ENCODE peak calls at places on chromosomes 2 and 18, in seven cellular contexts. V is cardiac fibroblast, B is chondrocyte, T is AG09309, G is body of pancreas, E is choroid plexus epithelial cell, Y is tibial artery. U is an unnamed sample.

GRCh38 chr2:197514754-197515153 is 1.1 kb upstream of the MOB4 start:
- DNase-seq in V (peak), B (no peak), T (no peak), G (no peak), E (no peak), Y (no peak), U (no peak)

GRCh38 chr18:7317804-7318231 is 86.9 kb downstream of the LRRC30 start:
- DNase-seq in V (no peak), B (no peak), T (no peak), G (no peak), E (no peak), Y (no peak), U (no peak)

GRCh38 chr2:68031546-68032160 is 31.2 kb downstream of the C1D start:
- DNase-seq in V (peak), B (no peak), T (peak), G (no peak), E (peak), Y (no peak), U (no peak)

GRCh38 chr2:157627594-157628281 is 926 bp downstream of the ACVR1C start:
- DNase-seq in V (peak), B (no peak), T (no peak), G (peak), E (peak), Y (no peak), U (no peak)

GRCh38 chr18:48842259-48843061 is 108.3 kb downstream of the SMAD7 start:
- DNase-seq in V (peak), B (peak), T (no peak), G (peak), E (peak), Y (no peak), U (no peak)

GRCh38 chr18:79578396-79579260 is 101.0 kb upstream of the CTDP1 start:
- DNase-seq in V (no peak), B (peak), T (no peak), G (peak), E (no peak), Y (no peak), U (peak)

GRCh38 chr2:217790681-217791392 is 212.0 kb downstream of the TNS1 start:
- DNase-seq in V (peak), B (no peak), T (no peak), G (no peak), E (peak), Y (no peak), U (no peak)

GRCh38 chr2:102155703-102156515 is 13.4 kb downstream of the IL1R1 start:
- DNase-seq in V (peak), B (no peak), T (no peak), G (peak), E (peak), Y (peak), U (no peak)

GRCh38 chr18:58895385-58895784 is 30.7 kb downstream of the ZNF532 start:
- DNase-seq in V (no peak), B (no peak), T (no peak), G (no peak), E (no peak), Y (no peak), U (no peak)

GRCh38 chr18:41353726-41354125 is 601.3 kb upstream of the PIK3C3 start:
- DNase-seq in V (no peak), B (no peak), T (no peak), G (no peak), E (peak), Y (no peak), U (no peak)

GRCh38 chr2:117917223-117917917 is 96.5 kb downstream of the CCDC93 start:
- DNase-seq in V (peak), B (no peak), T (no peak), G (no peak), E (peak), Y (no peak), U (no peak)

GRCh38 chr2:54387592-54387991 is 68.5 kb upstream of the SPTBN1 start:
- DNase-seq in V (no peak), B (no peak), T (no peak), G (no peak), E (no peak), Y (no peak), U (no peak)

GRCh38 chr2:80348078-80348477 is 43.5 kb upstream of the LRRTM1 start:
- DNase-seq in V (no peak), B (no peak), T (no peak), G (no peak), E (no peak), Y (no peak), U (no peak)

GRCh38 chr2:226656367-226656766 is 143.3 kb downstream of the IRS1 start:
- DNase-seq in V (no peak), B (no peak), T (no peak), G (no peak), E (peak), Y (no peak), U (no peak)

GRCh38 chr2:207176245-207176644 is 10.5 kb upstream of the KLF7 start:
- DNase-seq in V (no peak), B (no peak), T (no peak), G (no peak), E (no peak), Y (no peak), U (no peak)

GRCh38 chr2:47592381-47592780 is 189.4 kb downstream of the MSH2 start:
- DNase-seq in V (no peak), B (no peak), T (no peak), G (no peak), E (no peak), Y (no peak), U (no peak)

GRCh38 chr2:217685255-217685605 is 317.6 kb downstream of the TNS1 start:
- DNase-seq in V (peak), B (no peak), T (peak), G (no peak), E (peak), Y (peak), U (peak)

GRCh38 chr18:43661570-43661969 is 384.3 kb upstream of the SYT4 start:
- DNase-seq in V (peak), B (no peak), T (peak), G (peak), E (peak), Y (no peak), U (no peak)

GRCh38 chr18:36899289-36899688 is 70.4 kb downstream of the KIAA1328 start:
- DNase-seq in V (peak), B (no peak), T (no peak), G (no peak), E (peak), Y (no peak), U (no peak)

GRCh38 chr2:187989925-187990623 is 301.6 kb upstream of the GULP1 start:
- DNase-seq in V (no peak), B (no peak), T (no peak), G (no peak), E (no peak), Y (no peak), U (no peak)

GRCh38 chr18:24514439-24514838 is 54.0 kb downstream of the HRH4 start:
- DNase-seq in V (peak), B (no peak), T (no peak), G (no peak), E (peak), Y (no peak), U (no peak)

GRCh38 chr2:74712223-74713053 is 58.4 kb downstream of the SEMA4F start:
- DNase-seq in V (peak), B (no peak), T (no peak), G (no peak), E (no peak), Y (no peak), U (no peak)

DNA sequence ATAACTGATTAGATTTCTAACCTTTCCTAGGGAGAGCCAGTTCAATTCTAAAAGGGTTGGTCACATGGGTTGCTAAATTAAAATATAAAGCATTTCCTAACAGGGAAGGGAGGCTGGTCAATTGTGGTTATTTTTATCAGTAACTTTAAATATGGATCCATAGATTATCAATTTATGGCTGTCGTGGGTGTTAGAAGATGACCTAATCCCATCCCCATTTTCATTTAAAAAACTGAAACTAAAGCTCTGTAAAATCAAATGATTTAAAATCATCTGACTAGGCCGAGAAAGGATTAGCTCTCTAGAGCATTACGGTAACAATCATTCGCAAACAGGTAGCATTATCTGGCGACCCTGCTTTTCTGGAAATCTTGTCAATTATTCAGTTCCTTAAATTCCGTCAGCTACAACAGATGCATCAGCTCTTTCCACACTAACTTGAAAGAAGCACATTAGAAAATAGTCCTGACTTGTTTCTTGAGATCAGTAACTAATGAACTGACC is 940 bp upstream of the HNRNPA3 start:
- DNase-seq in V (no peak), B (no peak), T (no peak), G (no peak), E (no peak), Y (no peak), U (no peak)
- TF ChIP-seq CTCF in V (no peak), B (no peak), T (no peak), G (no peak), E (no peak), Y (no peak), U (no peak)

GRCh38 chr2:29329899-29330298 is 214.7 kb downstream of the CLIP4 start:
- DNase-seq in V (no peak), B (no peak), T (no peak), G (no peak), E (no peak), Y (no peak), U (no peak)
- TF ChIP-seq CTCF in V (peak), B (peak), T (peak), G (peak), E (peak), Y (no peak), U (no peak)

GRCh38 chr18:12474876-12475275 is 67.1 kb downstream of the PRELID3A start:
- DNase-seq in V (peak), B (no peak), T (no peak), G (no peak), E (peak), Y (no peak), U (no peak)

GRCh38 chr18:12479982-12480381 is 72.3 kb downstream of the PRELID3A start:
- DNase-seq in V (no peak), B (no peak), T (no peak), G (no peak), E (no peak), Y (no peak), U (no peak)

GRCh38 chr18:12476955-12477354 is 69.2 kb downstream of the PRELID3A start:
- DNase-seq in V (no peak), B (no peak), T (no peak), G (no peak), E (no peak), Y (no peak), U (no peak)

GRCh38 chr18:12477606-12478005 is 69.9 kb downstream of the PRELID3A start:
- DNase-seq in V (no peak), B (no peak), T (no peak), G (no peak), E (no peak), Y (no peak), U (no peak)

DNA sequence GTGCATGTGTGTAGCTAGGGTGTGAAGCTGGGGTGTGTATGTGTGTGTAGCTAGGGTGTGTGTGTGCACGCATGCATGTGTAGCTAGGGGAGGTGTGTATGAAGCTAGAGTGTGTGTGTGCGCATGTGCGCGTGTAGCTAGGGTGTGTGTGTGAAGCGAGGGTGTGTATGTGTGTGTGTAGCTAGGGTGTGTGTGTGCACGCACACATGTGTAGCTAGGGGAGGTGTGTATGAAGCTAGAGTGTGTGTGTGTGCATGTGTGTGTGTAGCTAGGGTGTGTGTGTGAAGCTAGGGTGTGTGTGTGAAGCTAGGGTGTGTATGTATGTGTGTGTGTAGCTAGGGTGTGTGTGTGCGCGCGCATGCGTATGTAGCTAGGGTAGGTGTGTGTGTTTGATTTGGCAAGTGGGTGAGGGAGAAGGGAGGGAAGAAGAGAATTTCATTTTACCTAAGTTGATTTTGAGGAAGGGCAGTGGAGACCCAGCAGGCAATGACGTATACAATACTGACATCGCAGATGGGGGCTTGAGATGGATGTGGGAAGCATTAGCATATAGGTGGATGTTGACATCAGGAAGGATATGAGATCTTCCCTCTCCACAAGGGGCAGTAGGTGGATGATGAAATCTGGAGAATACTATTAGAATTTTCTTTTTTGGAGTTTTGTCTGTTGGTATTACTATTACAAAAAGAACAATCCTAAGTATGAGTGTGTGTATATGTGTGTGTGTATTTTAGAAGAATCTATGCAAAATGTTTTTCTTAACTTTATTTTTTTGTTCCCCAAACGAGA is 70.7 kb downstream of the PRELID3A start:
- DNase-seq in V (no peak), B (no peak), T (no peak), G (no peak), E (no peak), Y (no peak), U (no peak)
- TF ChIP-seq CTCF in V (no peak), B (peak), T (no peak), G (no peak), E (peak), Y (no peak), U (no peak)

GRCh38 chr2:172094319-172095145 is 8.2 kb downstream of the DLX2 start:
- DNase-seq in V (peak), B (no peak), T (no peak), G (no peak), E (no peak), Y (no peak), U (no peak)

GRCh38 chr2:172097557-172098131 is 5.1 kb downstream of the DLX2 start:
- DNase-seq in V (no peak), B (no peak), T (no peak), G (no peak), E (no peak), Y (no peak), U (no peak)

GRCh38 chr2:172095146-172095904 is 7.4 kb downstream of the DLX2 start:
- DNase-seq in V (peak), B (no peak), T (peak), G (no peak), E (peak), Y (no peak), U (no peak)

GRCh38 chr2:172096661-172097547 is 5.8 kb downstream of the DLX2 start:
- DNase-seq in V (peak), B (no peak), T (peak), G (no peak), E (peak), Y (no peak), U (no peak)

GRCh38 chr2:172095905-172096660 is 6.6 kb downstream of the DLX2 start:
- DNase-seq in V (peak), B (no peak), T (no peak), G (no peak), E (no peak), Y (no peak), U (no peak)
- TF ChIP-seq CTCF in V (no peak), B (peak), T (no peak), G (no peak), E (peak), Y (no peak), U (no peak)

DNA sequence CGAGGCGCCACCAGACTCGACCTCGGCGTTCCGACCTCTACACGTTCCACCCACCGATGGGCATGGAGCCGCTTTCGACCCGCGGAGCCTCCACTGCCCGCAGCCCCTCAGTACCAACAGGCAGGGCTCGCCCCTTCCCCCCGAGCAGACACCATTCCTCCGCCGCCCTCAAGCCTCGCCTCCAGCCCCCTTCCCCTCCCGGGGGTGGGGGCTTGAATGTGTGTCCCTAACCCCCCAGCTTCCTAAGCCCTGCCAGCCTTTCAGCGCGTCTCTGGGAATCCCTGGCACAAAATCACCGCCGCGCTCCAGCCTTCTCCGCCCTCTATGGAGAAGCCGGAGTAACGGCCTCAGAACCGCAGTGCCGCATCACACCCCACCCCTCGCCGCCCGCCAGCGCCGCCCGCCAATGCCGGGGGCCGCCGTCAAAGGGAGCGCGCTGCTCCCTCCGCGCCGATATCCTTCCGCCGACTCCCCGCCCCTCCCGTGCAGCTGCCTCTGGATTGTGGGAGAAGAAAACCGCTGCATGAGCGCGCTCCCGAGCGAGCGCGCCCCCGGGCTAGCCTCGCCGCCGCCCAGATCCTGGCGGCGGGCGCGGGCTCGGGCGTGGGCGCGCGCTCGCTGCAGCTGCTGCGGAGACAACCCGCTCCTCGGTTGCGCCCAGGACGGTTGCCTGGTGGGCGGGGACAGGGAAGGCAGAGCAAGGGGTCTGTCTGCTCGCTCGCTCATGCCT is at the start of gene CCDC88A:
- DNase-seq in V (peak), B (peak), T (peak), G (peak), E (peak), Y (peak), U (peak)
- TF ChIP-seq CTCF in V (peak), B (peak), T (peak), G (peak), E (peak), Y (peak), U (no peak)

U was measured in omental fat pad.